ENCODE peak calls at places on chromosomes 2 and 18, in four cellular contexts. One of them, this sample, is unnamed.

GRCh38 chr2:99850076-99850710 is 292.2 kb downstream of the AFF3 start:
- DNase-seq in T-helper 22 cell: no peak
- DNase-seq in nucleus accumbens: no peak
- DNase-seq in RWPE1: peak; percentile 30
- DNase-seq in this sample: no peak

GRCh38 chr2:71611247-71611646 is 157.9 kb downstream of the DYSF start:
- DNase-seq in T-helper 22 cell: no peak
- DNase-seq in nucleus accumbens: no peak
- DNase-seq in RWPE1: no peak
- DNase-seq in this sample: no peak

GRCh38 chr2:180519276-180519675 is 461.1 kb upstream of the UBE2E3 start:
- DNase-seq in T-helper 22 cell: no peak
- DNase-seq in nucleus accumbens: no peak
- DNase-seq in RWPE1: peak; percentile 62
- DNase-seq in this sample: no peak

GRCh38 chr2:109419960-109420370 is 193.8 kb downstream of the SEPTIN10 start:
- DNase-seq in T-helper 22 cell: no peak
- DNase-seq in nucleus accumbens: no peak
- DNase-seq in RWPE1: no peak
- DNase-seq in this sample: no peak

GRCh38 chr2:201158111-201158929 is 24.6 kb upstream of the CASP10 start:
- DNase-seq in T-helper 22 cell: peak; percentile 35
- DNase-seq in nucleus accumbens: peak; percentile 49
- DNase-seq in RWPE1: peak; percentile 67
- DNase-seq in this sample: peak; percentile 18

GRCh38 chr2:43055086-43055912 is 171.1 kb downstream of the ZFP36L2 start:
- DNase-seq in T-helper 22 cell: no peak
- DNase-seq in nucleus accumbens: no peak
- DNase-seq in RWPE1: no peak
- DNase-seq in this sample: no peak

GRCh38 chr2:33570681-33571080 is 28.4 kb downstream of the FAM98A start:
- DNase-seq in T-helper 22 cell: no peak
- DNase-seq in nucleus accumbens: no peak
- DNase-seq in RWPE1: no peak
- DNase-seq in this sample: no peak

GRCh38 chr2:145906356-145906755 is 1386.4 kb upstream of the ZEB2 start:
- DNase-seq in T-helper 22 cell: no peak
- DNase-seq in nucleus accumbens: no peak
- DNase-seq in RWPE1: peak; percentile 36
- DNase-seq in this sample: no peak

GRCh38 chr2:44342854-44343253 is 18.4 kb downstream of the PREPL start:
- DNase-seq in T-helper 22 cell: no peak
- DNase-seq in nucleus accumbens: no peak
- DNase-seq in RWPE1: peak; percentile 6
- DNase-seq in this sample: no peak

GRCh38 chr2:173657996-173658717 is 303.5 kb downstream of the CDCA7 start:
- DNase-seq in T-helper 22 cell: no peak
- DNase-seq in nucleus accumbens: no peak
- DNase-seq in RWPE1: peak; percentile 96
- DNase-seq in this sample: no peak

GRCh38 chr18:44799422-44800421 is 119.0 kb downstream of the SETBP1 start:
- DNase-seq in T-helper 22 cell: no peak
- DNase-seq in nucleus accumbens: no peak
- DNase-seq in RWPE1: no peak
- DNase-seq in this sample: no peak

GRCh38 chr2:36335597-36335996 is 20.0 kb upstream of the CRIM1 start:
- DNase-seq in T-helper 22 cell: no peak
- DNase-seq in nucleus accumbens: no peak
- DNase-seq in RWPE1: no peak
- DNase-seq in this sample: no peak

GRCh38 chr2:143564419-143564818 is 435.2 kb downstream of the ARHGAP15 start:
- DNase-seq in T-helper 22 cell: no peak
- DNase-seq in nucleus accumbens: no peak
- DNase-seq in RWPE1: no peak
- DNase-seq in this sample: no peak

GRCh38 chr2:235666240-235666781 is 172.5 kb downstream of the AGAP1 start:
- DNase-seq in T-helper 22 cell: no peak
- DNase-seq in nucleus accumbens: peak; percentile 29
- DNase-seq in RWPE1: no peak
- DNase-seq in this sample: no peak

GRCh38 chr2:69720404-69720803 is 21.5 kb upstream of the ANXA4 start:
- DNase-seq in T-helper 22 cell: no peak
- DNase-seq in nucleus accumbens: no peak
- DNase-seq in RWPE1: no peak
- DNase-seq in this sample: no peak

GRCh38 chr18:11389281-11389680 is 220.1 kb upstream of the SLC35G4 start:
- DNase-seq in T-helper 22 cell: no peak
- DNase-seq in nucleus accumbens: no peak
- DNase-seq in RWPE1: no peak
- DNase-seq in this sample: no peak

GRCh38 chr18:50446629-50447028 is 71.8 kb downstream of the SKA1 start:
- DNase-seq in T-helper 22 cell: no peak
- DNase-seq in nucleus accumbens: no peak
- DNase-seq in RWPE1: no peak
- DNase-seq in this sample: no peak

GRCh38 chr2:47664817-47665216 is 118.1 kb upstream of the MSH6 start:
- DNase-seq in T-helper 22 cell: no peak
- DNase-seq in nucleus accumbens: no peak
- DNase-seq in RWPE1: no peak
- DNase-seq in this sample: no peak

GRCh38 chr2:191386938-191387536 is 141.8 kb downstream of the MYO1B start:
- DNase-seq in T-helper 22 cell: no peak
- DNase-seq in nucleus accumbens: no peak
- DNase-seq in RWPE1: peak; percentile 26
- DNase-seq in this sample: no peak

GRCh38 chr2:86621290-86621943 is 2.2 kb downstream of the RNF103 start:
- DNase-seq in T-helper 22 cell: no peak
- DNase-seq in nucleus accumbens: no peak
- DNase-seq in RWPE1: no peak
- DNase-seq in this sample: no peak

GRCh38 chr2:161708350-161708974 is 84.2 kb downstream of the SLC4A10 start:
- DNase-seq in T-helper 22 cell: no peak
- DNase-seq in nucleus accumbens: no peak
- DNase-seq in RWPE1: no peak
- DNase-seq in this sample: no peak

GRCh38 chr2:15009681-15010080 is 377.2 kb downstream of the LRATD1 start:
- DNase-seq in T-helper 22 cell: no peak
- DNase-seq in nucleus accumbens: no peak
- DNase-seq in RWPE1: no peak
- DNase-seq in this sample: no peak

GRCh38 chr2:186605041-186605440 is 15.2 kb downstream of the ITGAV start:
- DNase-seq in T-helper 22 cell: no peak
- DNase-seq in nucleus accumbens: no peak
- DNase-seq in RWPE1: no peak
- DNase-seq in this sample: no peak

GRCh38 chr2:130241041-130241707 is 42.9 kb upstream of the TUBA3E start:
- DNase-seq in T-helper 22 cell: no peak
- DNase-seq in nucleus accumbens: no peak
- DNase-seq in RWPE1: peak; percentile 79
- DNase-seq in this sample: no peak

GRCh38 chr2:12960671-12961070 is 243.9 kb downstream of the TRIB2 start:
- DNase-seq in T-helper 22 cell: no peak
- DNase-seq in nucleus accumbens: no peak
- DNase-seq in RWPE1: no peak
- DNase-seq in this sample: no peak

GRCh38 chr2:164257794-164258193 is 363.5 kb downstream of the GRB14 start:
- DNase-seq in T-helper 22 cell: no peak
- DNase-seq in nucleus accumbens: no peak
- DNase-seq in RWPE1: no peak
- DNase-seq in this sample: no peak

GRCh38 chr2:131035112-131035825 is 58.0 kb downstream of the FAM168B start:
- DNase-seq in T-helper 22 cell: no peak
- DNase-seq in nucleus accumbens: no peak
- DNase-seq in RWPE1: no peak
- DNase-seq in this sample: no peak

GRCh38 chr2:113138428-113139322 is 11.3 kb downstream of the IL1RN start:
- DNase-seq in T-helper 22 cell: no peak
- DNase-seq in nucleus accumbens: no peak
- DNase-seq in RWPE1: peak; percentile 68
- DNase-seq in this sample: no peak

GRCh38 chr2:227324671-227325055 is 388 bp upstream of the MFF start:
- DNase-seq in T-helper 22 cell: no peak
- DNase-seq in nucleus accumbens: no peak
- DNase-seq in RWPE1: peak; percentile 38
- DNase-seq in this sample: no peak

GRCh38 chr2:66897181-66897580 is 462.3 kb downstream of the MEIS1 start:
- DNase-seq in T-helper 22 cell: no peak
- DNase-seq in nucleus accumbens: no peak
- DNase-seq in RWPE1: no peak
- DNase-seq in this sample: no peak

GRCh38 chr2:143261986-143262784 is 133.0 kb downstream of the ARHGAP15 start:
- DNase-seq in T-helper 22 cell: peak; percentile 65
- DNase-seq in nucleus accumbens: no peak
- DNase-seq in RWPE1: no peak
- DNase-seq in this sample: peak; percentile 41

GRCh38 chr18:62452280-62452824 is 70.5 kb upstream of the ZCCHC2 start:
- DNase-seq in T-helper 22 cell: no peak
- DNase-seq in nucleus accumbens: no peak
- DNase-seq in RWPE1: peak; percentile 25
- DNase-seq in this sample: no peak

GRCh38 chr2:131516011-131516410 is 11.7 kb upstream of the CCDC74A start:
- DNase-seq in T-helper 22 cell: no peak
- DNase-seq in nucleus accumbens: no peak
- DNase-seq in RWPE1: no peak
- DNase-seq in this sample: no peak

GRCh38 chr2:151780938-151781337 is 46.7 kb upstream of the NEB start:
- DNase-seq in T-helper 22 cell: no peak
- DNase-seq in nucleus accumbens: no peak
- DNase-seq in RWPE1: no peak
- DNase-seq in this sample: no peak

GRCh38 chr2:25639131-25639530 is 34.2 kb downstream of the DTNB start:
- DNase-seq in T-helper 22 cell: no peak
- DNase-seq in nucleus accumbens: no peak
- DNase-seq in RWPE1: no peak
- DNase-seq in this sample: no peak

GRCh38 chr2:28068098-28068497 is 177.6 kb downstream of the BABAM2 start:
- DNase-seq in T-helper 22 cell: no peak
- DNase-seq in nucleus accumbens: no peak
- DNase-seq in RWPE1: peak; percentile 74
- DNase-seq in this sample: no peak

GRCh38 chr18:80196528-80197320 is 50.6 kb downstream of the PARD6G start:
- DNase-seq in T-helper 22 cell: no peak
- DNase-seq in nucleus accumbens: no peak
- DNase-seq in RWPE1: no peak
- DNase-seq in this sample: no peak